ENCODE peak calls at places on chromosomes 11 and 22, in five cellular contexts. B, F, H, R and Q are unnamed samples.

GRCh38 chr11:126405906-126406305 is 50.4 kb downstream of the ST3GAL4 start:
- DNase-seq in H (peak; percentile 40), F (peak; percentile 73), B (no peak), R (no peak), Q (no peak)

GRCh38 chr11:122089111-122089510 is 26.9 kb downstream of the BLID start:
- DNase-seq in H (no peak), B (no peak), F (no peak), R (no peak), Q (no peak)

GRCh38 chr11:124946735-124947141 is 7.3 kb upstream of the CCDC15 start:
- DNase-seq in R (no peak), F (no peak), B (no peak), H (no peak), Q (peak; percentile 15)

GRCh38 chr11:10350341-10350740 is 45.5 kb downstream of the ADM start:
- DNase-seq in R (no peak), H (no peak), F (no peak), B (no peak), Q (no peak)

GRCh38 chr11:102614485-102614884 is 10.6 kb downstream of the MMP20 start:
- DNase-seq in R (no peak), H (no peak), B (no peak), F (no peak), Q (no peak)

GRCh38 chr11:77379253-77379652 is 77.8 kb upstream of the GDPD4 start:
- DNase-seq in B (no peak), H (no peak), R (no peak), F (no peak), Q (no peak)

GRCh38 chr22:24543068-24543675 is 11.8 kb downstream of the GUCD1 start:
- DNase-seq in H (no peak), B (no peak), R (no peak), F (no peak), Q (no peak)

GRCh38 chr22:28180804-28181203 is 261.7 kb upstream of the PITPNB start:
- DNase-seq in R (no peak), H (no peak), F (no peak), B (no peak), Q (no peak)

GRCh38 chr11:2271077-2271326 is 614 bp upstream of the ASCL2 start:
- DNase-seq in B (no peak), F (peak; percentile 41), R (no peak), H (peak; percentile 88), Q (peak; percentile 29)

DNA sequence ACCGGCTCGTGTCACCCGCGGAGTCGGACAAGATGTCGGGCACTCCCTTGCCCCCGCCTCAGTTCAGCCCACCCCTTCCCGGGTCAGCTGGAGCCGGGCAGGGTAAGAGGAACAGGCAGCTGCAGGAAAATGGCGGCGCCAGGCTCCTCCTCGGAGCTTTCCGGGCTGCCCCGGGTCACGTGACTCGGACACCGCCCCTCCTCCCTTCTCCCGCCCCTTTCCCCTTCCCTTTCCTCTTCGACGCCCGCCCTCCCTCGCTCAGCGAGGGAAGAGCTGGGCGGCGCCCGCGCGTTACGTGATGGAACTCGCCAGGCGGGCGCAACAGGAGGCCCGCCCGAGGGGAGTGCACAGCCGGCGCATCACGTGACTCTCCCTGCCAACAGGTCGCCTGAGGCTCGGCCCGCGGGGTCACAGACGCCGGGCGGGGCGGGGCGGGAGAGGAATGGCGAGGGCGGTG is at the start of gene PICALM:
- DNase-seq in H (peak; percentile 100), F (peak; percentile 98), R (peak; percentile 98), B (peak; percentile 97), Q (peak; percentile 100)
- TF ChIP-seq POLR2A in H (no peak), F (peak; percentile 88), R (peak; percentile 65), B (peak; percentile 62), Q (peak; percentile 77)

GRCh38 chr22:39504071-39504470 is 2.0 kb downstream of the MIEF1 start:
- DNase-seq in R (no peak), B (no peak), F (no peak), H (no peak), Q (no peak)

GRCh38 chr22:39501644-39502108 is 414 bp upstream of the MIEF1 start:
- DNase-seq in F (no peak), B (no peak), R (no peak), H (no peak), Q (no peak)

GRCh38 chr22:39502109-39502788 is at the start of gene MIEF1:
- DNase-seq in H (peak; percentile 99), R (peak; percentile 99), B (peak; percentile 98), F (peak; percentile 99), Q (peak; percentile 98)

GRCh38 chr22:39503590-39503989 is 1.5 kb downstream of the MIEF1 start:
- DNase-seq in B (no peak), F (no peak), H (no peak), R (no peak), Q (no peak)

DNA sequence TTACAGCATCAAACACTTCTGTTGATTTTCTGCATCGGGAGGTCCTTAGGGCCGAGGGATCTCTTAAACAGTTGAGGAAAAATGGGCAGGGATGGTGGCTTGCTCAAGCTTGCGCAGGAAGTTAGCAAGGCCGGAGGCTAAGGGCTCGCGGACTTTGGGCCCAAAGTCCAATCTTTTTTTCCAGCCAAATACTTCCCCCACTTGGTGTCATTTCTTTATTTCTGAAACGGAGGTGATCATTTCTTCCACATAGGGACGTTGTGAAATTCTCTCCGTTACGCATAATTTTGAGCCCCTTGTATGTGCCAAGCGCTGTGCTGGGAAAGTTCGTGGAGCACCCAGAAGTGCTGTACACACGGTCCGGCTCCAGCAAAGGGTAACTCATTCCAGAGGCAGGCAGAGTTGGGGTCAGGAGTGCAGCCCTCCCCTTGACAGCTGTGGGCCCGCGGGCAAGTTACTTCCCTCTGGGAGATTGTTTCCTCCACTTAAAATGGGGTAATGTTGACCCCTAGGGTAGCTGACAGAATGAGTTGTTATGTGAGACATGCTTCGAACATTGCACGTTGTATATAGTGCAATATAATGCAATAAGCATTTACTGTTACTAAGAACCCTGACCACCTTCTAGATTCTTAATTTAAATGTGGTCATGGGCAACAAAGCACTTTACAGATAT is 837 bp downstream of the MIEF1 start:
- DNase-seq in B (no peak), R (no peak), F (no peak), H (no peak), Q (peak; percentile 38)
- TF ChIP-seq POLR2A in B (no peak), R (no peak), F (no peak), H (no peak), Q (no peak)

GRCh38 chr22:49966041-49966715 is 5.6 kb downstream of the PIM3 start:
- DNase-seq in F (peak; percentile 21), B (no peak), R (peak; percentile 25), H (peak; percentile 84), Q (no peak)
- TF ChIP-seq POLR2A in F (peak; percentile 7), B (no peak), R (no peak), H (no peak), Q (no peak)

DNA sequence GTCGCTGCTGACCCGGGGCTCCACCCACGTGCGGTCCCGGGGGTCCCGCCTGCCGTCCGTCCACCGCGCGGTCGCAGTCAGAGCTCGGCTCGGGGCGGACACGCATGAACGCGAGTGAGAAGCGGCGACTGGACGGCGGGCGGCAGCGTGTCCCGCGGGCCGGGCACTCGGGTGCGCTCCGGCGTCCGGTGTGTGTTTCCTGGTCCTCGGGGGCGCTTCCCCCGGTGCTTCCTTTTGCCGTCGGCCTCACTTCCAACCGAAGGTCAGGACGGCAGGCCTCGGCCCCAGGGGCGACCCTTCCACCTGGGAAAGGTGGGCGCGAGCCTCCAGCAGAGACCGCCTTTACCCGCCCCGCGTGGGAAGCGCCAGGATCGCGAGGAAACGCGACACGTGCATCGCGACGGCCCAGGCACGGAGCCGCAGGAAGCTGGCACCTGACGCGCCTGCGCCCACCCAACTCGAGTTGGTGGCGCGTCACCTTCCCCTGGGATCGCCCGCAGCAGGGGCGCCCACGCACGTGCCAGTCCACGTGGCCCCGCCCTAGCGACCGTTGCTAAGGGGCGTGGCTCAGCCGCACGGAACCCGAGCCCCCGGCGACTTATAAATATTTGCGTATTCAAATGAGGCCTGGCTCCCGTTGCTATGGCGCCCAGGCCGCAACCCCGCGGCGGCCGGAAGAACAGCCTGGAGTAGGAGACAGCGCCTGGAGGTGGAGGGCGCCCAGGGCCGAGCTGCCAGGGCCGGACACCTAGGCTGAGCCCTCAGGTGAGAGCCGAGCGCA is at the start of gene LRRC56:
- DNase-seq in R (peak; percentile 93), B (peak; percentile 49), H (peak; percentile 98), F (peak; percentile 93), Q (peak; percentile 87)
- TF ChIP-seq POLR2A in R (no peak), B (no peak), H (peak; percentile 29), F (peak; percentile 39), Q (peak; percentile 8)